ENCODE peak calls at places on chromosomes 11 and 22, in ten cellular contexts. J is bronchial epithelial cell; G is GM10248; T is activated T-cell treated with anti-CD3 and anti-CD28 coated beads for 1 hour; B is BJ; R is HTR-8/SVneo; E is AG09309; Y is effector CD8-positive, alpha-beta T cell; U is T-helper 9 cell; V is NCI-H526. O is an unnamed sample.
A peak's percentile ranks its signal among the peaks of the same experiment; 100 is the strongest.

GRCh38 chr22:35785181-35785923 is 67.7 kb downstream of the APOL5 start:
- DNase-seq in B (no peak), E (peak; percentile 34), J (peak; percentile 12), G (no peak), T (no peak), U (no peak), V (no peak), R (no peak), Y (no peak), O (no peak)

GRCh38 chr11:65927904-65928397 is 8.7 kb downstream of the DRAP1 start:
- DNase-seq in U (peak; percentile 57), E (no peak), R (no peak), B (no peak), G (peak; percentile 89), J (no peak), Y (peak; percentile 54), T (peak; percentile 66), V (no peak), O (no peak)

GRCh38 chr11:102345923-102346322 is 1.1 kb upstream of the BIRC2 start:
- DNase-seq in Y (peak; percentile 9), J (peak; percentile 78), E (no peak), G (no peak), R (peak; percentile 56), T (no peak), V (peak; percentile 79), U (peak; percentile 10), B (no peak), O (no peak)

GRCh38 chr22:23250424-23251363 is 70.4 kb downstream of the BCR start:
- DNase-seq in Y (no peak), B (no peak), U (no peak), G (no peak), J (no peak), T (no peak), R (no peak), V (no peak), E (no peak), O (no peak)

GRCh38 chr11:112281776-112282175 is 21.1 kb upstream of the PLET1 start:
- DNase-seq in B (no peak), E (no peak), J (no peak), U (no peak), Y (no peak), T (no peak), G (no peak), V (no peak), R (no peak), O (no peak)

GRCh38 chr11:69962152-69962551 is 116.0 kb upstream of the ANO1 start:
- DNase-seq in J (peak; percentile 61), T (no peak), B (no peak), G (no peak), R (peak; percentile 49), Y (no peak), V (no peak), U (no peak), E (no peak), O (no peak)

GRCh38 chr11:120273432-120273831 is 33.5 kb downstream of the POU2F3 start:
- DNase-seq in U (no peak), T (no peak), J (peak; percentile 49), G (no peak), E (peak; percentile 7), R (no peak), B (no peak), V (no peak), Y (no peak), O (no peak)

GRCh38 chr11:128463386-128463829 is 124.0 kb downstream of the ETS1 start:
- DNase-seq in B (peak; percentile 50), J (peak; percentile 34), E (peak; percentile 72), R (no peak), G (no peak), U (no peak), T (no peak), V (no peak), Y (no peak), O (no peak)

GRCh38 chr11:15204766-15205165 is 90.0 kb downstream of the INSC start:
- DNase-seq in Y (no peak), V (no peak), T (no peak), J (no peak), U (no peak), R (no peak), B (no peak), E (no peak), G (no peak), O (no peak)

GRCh38 chr11:2651054-2651617 is 48.7 kb downstream of the KCNQ1OT1 start:
- DNase-seq in Y (no peak), T (no peak), B (no peak), E (no peak), U (no peak), R (no peak), G (no peak), V (no peak), J (no peak), O (no peak)

GRCh38 chr11:130671801-130672700 is 223.6 kb downstream of the ADAMTS15 start:
- DNase-seq in J (peak; percentile 62), R (no peak), E (peak; percentile 66), G (no peak), V (peak; percentile 70), Y (no peak), U (no peak), B (peak; percentile 57), T (no peak), O (no peak)

GRCh38 chr11:2173150-2173693 is 1.6 kb upstream of the TH start:
- DNase-seq in J (no peak), V (no peak), R (no peak), B (no peak), E (no peak), T (no peak), Y (no peak), G (no peak), U (no peak), O (no peak)

GRCh38 chr11:66727282-66727882 is 1.6 kb downstream of the SPTBN2 start:
- DNase-seq in U (peak; percentile 16), B (no peak), J (no peak), V (peak; percentile 79), R (peak; percentile 24), Y (no peak), G (peak; percentile 50), E (no peak), T (no peak), O (no peak)

GRCh38 chr22:37979782-37980181 is 4.6 kb downstream of the SOX10 start:
- DNase-seq in J (no peak), V (no peak), E (no peak), G (no peak), R (no peak), T (no peak), U (no peak), Y (no peak), B (no peak), O (no peak)

GRCh38 chr22:46058591-46059519 is 81.9 kb upstream of the WNT7B start:
- DNase-seq in J (no peak), G (no peak), V (no peak), R (no peak), U (no peak), T (no peak), B (no peak), Y (no peak), E (no peak), O (no peak)

GRCh38 chr11:64856382-64857227 is 12.2 kb upstream of the CDC42BPG start:
- DNase-seq in T (no peak), B (no peak), Y (no peak), J (peak; percentile 93), R (peak; percentile 53), V (peak; percentile 22), G (no peak), E (no peak), U (no peak), O (no peak)